ENCODE peak calls at places on chromosomes 11 and 22, in eight cellular contexts. N is progenitor cell of endocrine pancreas; L is NCI-H1092 treated with DMSO at 0.1 percent for 48 hours; P is activated effector memory CD4-positive, alpha-beta T cell treated with anti-CD3 and anti-CD28 coated beads, Interleukin-2, amount 50 U/mL, for 16 hours; U is activated T-cell treated with anti-CD3 and anti-CD28 coated beads for 1 hour; R is stimulated activated naive B cell treated with anti-CD40 and anti-IgM and Interleukin-4, amounts not matched to agents 10 μg/mL and 1 μg/mL and 100 μg/mL, for 72 hours; Q is D341Med; I is amygdala. H is an unnamed sample.

GRCh38 chr11:76799061-76799804 is 16.1 kb downstream of the TSKU start:
- DNase-seq in R (peak), L (peak), Q (peak), N (peak), P (peak), I (peak), U (peak), H (peak)

GRCh38 chr11:94968334-94968958 is 4.9 kb downstream of the CWC15 start:
- DNase-seq in R (no peak), L (peak), N (no peak), I (no peak), P (no peak), Q (no peak), U (no peak), H (no peak)

GRCh38 chr11:108117746-108118371 is 3.5 kb upstream of the ACAT1 start:
- DNase-seq in Q (peak), P (no peak), N (no peak), R (no peak), U (no peak), I (no peak), L (peak), H (no peak)

GRCh38 chr11:108647701-108648527 is 17.0 kb upstream of the DDX10 start:
- DNase-seq in U (peak), N (peak), Q (peak), P (peak), L (peak), R (peak), I (peak), H (peak)

GRCh38 chr11:76293189-76293631 is 86.9 kb upstream of the WNT11 start:
- DNase-seq in N (no peak), R (peak), L (no peak), U (no peak), P (no peak), I (no peak), Q (no peak), H (peak)

GRCh38 chr11:130601141-130601540 is 152.7 kb downstream of the ADAMTS15 start:
- DNase-seq in U (no peak), Q (no peak), L (no peak), R (no peak), N (no peak), I (no peak), P (no peak), H (no peak)

GRCh38 chr11:2930705-2931415 is 1.6 kb upstream of the PHLDA2 start:
- DNase-seq in L (peak), P (peak), N (peak), R (peak), I (no peak), Q (peak), U (no peak), H (peak)

GRCh38 chr11:17954395-17955252 is 58.2 kb downstream of the SERGEF start:
- DNase-seq in P (no peak), L (no peak), I (no peak), R (no peak), Q (no peak), N (no peak), U (no peak), H (no peak)

GRCh38 chr11:1225386-1226225 is 2.7 kb downstream of the MUC5B start:
- DNase-seq in L (no peak), I (no peak), R (no peak), P (peak), U (no peak), N (no peak), Q (peak), H (no peak)

GRCh38 chr11:2105536-2105935 is 33.7 kb downstream of the IGF2 start:
- DNase-seq in U (no peak), N (no peak), L (no peak), I (no peak), Q (no peak), P (no peak), R (no peak), H (no peak)

GRCh38 chr11:2563216-2564007 is 118.6 kb downstream of the KCNQ1 start:
- DNase-seq in P (peak), L (no peak), U (no peak), N (no peak), I (no peak), Q (no peak), R (no peak), H (no peak)

GRCh38 chr22:31296258-31296657 is 4.0 kb upstream of the PIK3IP1 start:
- DNase-seq in N (no peak), L (no peak), I (no peak), Q (no peak), U (no peak), P (no peak), R (no peak), H (no peak)

H was measured in activated naive CD4-positive, alpha-beta T cell treated with Interleukin-2 at 50 U/mL for 16 hours.